ENCODE peak calls at places on chromosomes 1 and 21, in nine cellular contexts. One of them, this sample, is unnamed.

GRCh38 chr1:93255222-93256079 is 74.9 kb downstream of the CCDC18 start:
- DNase-seq in Panc1: no peak
- DNase-seq in Calu3: no peak
- DNase-seq in AG09319: peak; percentile 14
- DNase-seq in astrocyte of the spinal cord: peak; percentile 70
- DNase-seq in foreskin fibroblast: peak; percentile 71
- DNase-seq in bronchial epithelial cell: peak; percentile 57
- DNase-seq in lower lobe of right lung: no peak
- DNase-seq in heart right ventricle: no peak
- DNase-seq in this sample: peak; percentile 81

GRCh38 chr1:32485554-32486255 is 20.8 kb downstream of the ZBTB8B start:
- DNase-seq in lower lobe of right lung: no peak
- DNase-seq in Calu3: no peak
- DNase-seq in bronchial epithelial cell: no peak
- DNase-seq in heart right ventricle: no peak
- DNase-seq in foreskin fibroblast: no peak
- DNase-seq in Panc1: no peak
- DNase-seq in astrocyte of the spinal cord: no peak
- DNase-seq in AG09319: no peak
- DNase-seq in this sample: no peak

GRCh38 chr21:14273736-14274538 is 58.0 kb downstream of the RBM11 start:
- DNase-seq in astrocyte of the spinal cord: no peak
- DNase-seq in Calu3: peak; percentile 9
- DNase-seq in lower lobe of right lung: peak; percentile 83
- DNase-seq in AG09319: no peak
- DNase-seq in Panc1: no peak
- DNase-seq in foreskin fibroblast: no peak
- DNase-seq in heart right ventricle: peak; percentile 71
- DNase-seq in bronchial epithelial cell: peak; percentile 49
- DNase-seq in this sample: no peak

GRCh38 chr1:56798053-56798471 is 21.1 kb downstream of the FYB2 start:
- DNase-seq in heart right ventricle: no peak
- DNase-seq in bronchial epithelial cell: no peak
- DNase-seq in Panc1: no peak
- DNase-seq in lower lobe of right lung: no peak
- DNase-seq in astrocyte of the spinal cord: peak; percentile 51
- DNase-seq in AG09319: no peak
- DNase-seq in foreskin fibroblast: peak; percentile 23
- DNase-seq in Calu3: no peak
- DNase-seq in this sample: peak; percentile 60

GRCh38 chr1:171210355-171210754 is 25.3 kb downstream of the FMO2 start:
- DNase-seq in foreskin fibroblast: no peak
- DNase-seq in astrocyte of the spinal cord: no peak
- DNase-seq in heart right ventricle: no peak
- DNase-seq in Panc1: no peak
- DNase-seq in lower lobe of right lung: no peak
- DNase-seq in bronchial epithelial cell: no peak
- DNase-seq in AG09319: no peak
- DNase-seq in Calu3: no peak
- DNase-seq in this sample: no peak

GRCh38 chr1:30901798-30902652 is 6.5 kb downstream of the SDC3 start:
- DNase-seq in bronchial epithelial cell: no peak
- DNase-seq in heart right ventricle: peak; percentile 64
- DNase-seq in Calu3: no peak
- DNase-seq in AG09319: no peak
- DNase-seq in astrocyte of the spinal cord: no peak
- DNase-seq in foreskin fibroblast: no peak
- DNase-seq in lower lobe of right lung: no peak
- DNase-seq in Panc1: no peak
- DNase-seq in this sample: no peak

GRCh38 chr1:64240209-64240608 is 36.8 kb downstream of the UBE2U start:
- DNase-seq in Calu3: no peak
- DNase-seq in bronchial epithelial cell: no peak
- DNase-seq in heart right ventricle: no peak
- DNase-seq in astrocyte of the spinal cord: peak; percentile 37
- DNase-seq in Panc1: no peak
- DNase-seq in AG09319: no peak
- DNase-seq in foreskin fibroblast: peak; percentile 21
- DNase-seq in lower lobe of right lung: no peak
- DNase-seq in this sample: peak; percentile 9

GRCh38 chr1:169999357-169999756 is 75.1 kb downstream of the KIFAP3 start:
- DNase-seq in AG09319: peak; percentile 39
- DNase-seq in lower lobe of right lung: no peak
- DNase-seq in bronchial epithelial cell: peak; percentile 90
- DNase-seq in foreskin fibroblast: peak; percentile 88
- DNase-seq in Panc1: peak; percentile 17
- DNase-seq in Calu3: no peak
- DNase-seq in heart right ventricle: no peak
- DNase-seq in astrocyte of the spinal cord: peak; percentile 81
- DNase-seq in this sample: peak; percentile 96

GRCh38 chr1:69104859-69105258 is 462.9 kb upstream of the LRRC7 start:
- DNase-seq in bronchial epithelial cell: no peak
- DNase-seq in Panc1: no peak
- DNase-seq in astrocyte of the spinal cord: no peak
- DNase-seq in AG09319: no peak
- DNase-seq in foreskin fibroblast: no peak
- DNase-seq in Calu3: no peak
- DNase-seq in lower lobe of right lung: no peak
- DNase-seq in heart right ventricle: no peak
- DNase-seq in this sample: no peak

GRCh38 chr1:1597275-1597930 is 2.5 kb downstream of the FNDC10 start:
- DNase-seq in lower lobe of right lung: no peak
- DNase-seq in bronchial epithelial cell: no peak
- DNase-seq in Calu3: peak; percentile 24
- DNase-seq in AG09319: no peak
- DNase-seq in astrocyte of the spinal cord: no peak
- DNase-seq in foreskin fibroblast: no peak
- DNase-seq in heart right ventricle: no peak
- DNase-seq in Panc1: no peak
- DNase-seq in this sample: no peak

GRCh38 chr1:18099026-18099425 is 8.6 kb upstream of the IGSF21 start:
- DNase-seq in AG09319: no peak
- DNase-seq in foreskin fibroblast: no peak
- DNase-seq in Calu3: no peak
- DNase-seq in bronchial epithelial cell: no peak
- DNase-seq in lower lobe of right lung: no peak
- DNase-seq in Panc1: no peak
- DNase-seq in astrocyte of the spinal cord: no peak
- DNase-seq in heart right ventricle: no peak
- DNase-seq in this sample: no peak

GRCh38 chr1:53938136-53938830 is 7.2 kb downstream of the IFT25 start:
- DNase-seq in Panc1: no peak
- DNase-seq in AG09319: no peak
- DNase-seq in foreskin fibroblast: peak; percentile 41
- DNase-seq in Calu3: no peak
- DNase-seq in lower lobe of right lung: no peak
- DNase-seq in astrocyte of the spinal cord: peak; percentile 73
- DNase-seq in bronchial epithelial cell: peak; percentile 80
- DNase-seq in heart right ventricle: no peak
- DNase-seq in this sample: peak; percentile 54

GRCh38 chr1:173269490-173270230 is 62.5 kb upstream of the TNFSF4 start:
- DNase-seq in Panc1: no peak
- DNase-seq in bronchial epithelial cell: peak; percentile 86
- DNase-seq in heart right ventricle: no peak
- DNase-seq in AG09319: peak; percentile 74
- DNase-seq in astrocyte of the spinal cord: peak; percentile 86
- DNase-seq in Calu3: peak; percentile 41
- DNase-seq in foreskin fibroblast: peak; percentile 85
- DNase-seq in lower lobe of right lung: no peak
- DNase-seq in this sample: peak; percentile 90

GRCh38 chr1:203406446-203407045 is 55.6 kb upstream of the FMOD start:
- DNase-seq in lower lobe of right lung: no peak
- DNase-seq in foreskin fibroblast: no peak
- DNase-seq in Panc1: no peak
- DNase-seq in heart right ventricle: peak; percentile 59
- DNase-seq in astrocyte of the spinal cord: no peak
- DNase-seq in bronchial epithelial cell: no peak
- DNase-seq in AG09319: no peak
- DNase-seq in Calu3: no peak
- DNase-seq in this sample: no peak

GRCh38 chr1:156121441-156121840 is 6.9 kb downstream of the LMNA start:
- DNase-seq in AG09319: no peak
- DNase-seq in lower lobe of right lung: no peak
- DNase-seq in Calu3: no peak
- DNase-seq in Panc1: no peak
- DNase-seq in astrocyte of the spinal cord: no peak
- DNase-seq in foreskin fibroblast: no peak
- DNase-seq in heart right ventricle: no peak
- DNase-seq in bronchial epithelial cell: no peak
- DNase-seq in this sample: no peak

GRCh38 chr1:156118175-156118868 is 3.8 kb downstream of the LMNA start:
- DNase-seq in Calu3: peak; percentile 69
- DNase-seq in astrocyte of the spinal cord: no peak
- DNase-seq in heart right ventricle: peak; percentile 65
- DNase-seq in AG09319: no peak
- DNase-seq in Panc1: no peak
- DNase-seq in bronchial epithelial cell: peak; percentile 52
- DNase-seq in foreskin fibroblast: no peak
- DNase-seq in lower lobe of right lung: peak; percentile 72
- DNase-seq in this sample: no peak

GRCh38 chr1:156117414-156118174 is 3.1 kb downstream of the LMNA start:
- DNase-seq in lower lobe of right lung: no peak
- DNase-seq in Panc1: no peak
- DNase-seq in AG09319: no peak
- DNase-seq in heart right ventricle: no peak
- DNase-seq in astrocyte of the spinal cord: no peak
- DNase-seq in bronchial epithelial cell: no peak
- DNase-seq in Calu3: no peak
- DNase-seq in foreskin fibroblast: no peak
- DNase-seq in this sample: no peak

GRCh38 chr1:156120318-156120717 is 5.8 kb downstream of the LMNA start:
- DNase-seq in astrocyte of the spinal cord: no peak
- DNase-seq in bronchial epithelial cell: no peak
- DNase-seq in foreskin fibroblast: no peak
- DNase-seq in AG09319: no peak
- DNase-seq in heart right ventricle: no peak
- DNase-seq in Calu3: no peak
- DNase-seq in Panc1: no peak
- DNase-seq in lower lobe of right lung: no peak
- DNase-seq in this sample: no peak

DNA sequence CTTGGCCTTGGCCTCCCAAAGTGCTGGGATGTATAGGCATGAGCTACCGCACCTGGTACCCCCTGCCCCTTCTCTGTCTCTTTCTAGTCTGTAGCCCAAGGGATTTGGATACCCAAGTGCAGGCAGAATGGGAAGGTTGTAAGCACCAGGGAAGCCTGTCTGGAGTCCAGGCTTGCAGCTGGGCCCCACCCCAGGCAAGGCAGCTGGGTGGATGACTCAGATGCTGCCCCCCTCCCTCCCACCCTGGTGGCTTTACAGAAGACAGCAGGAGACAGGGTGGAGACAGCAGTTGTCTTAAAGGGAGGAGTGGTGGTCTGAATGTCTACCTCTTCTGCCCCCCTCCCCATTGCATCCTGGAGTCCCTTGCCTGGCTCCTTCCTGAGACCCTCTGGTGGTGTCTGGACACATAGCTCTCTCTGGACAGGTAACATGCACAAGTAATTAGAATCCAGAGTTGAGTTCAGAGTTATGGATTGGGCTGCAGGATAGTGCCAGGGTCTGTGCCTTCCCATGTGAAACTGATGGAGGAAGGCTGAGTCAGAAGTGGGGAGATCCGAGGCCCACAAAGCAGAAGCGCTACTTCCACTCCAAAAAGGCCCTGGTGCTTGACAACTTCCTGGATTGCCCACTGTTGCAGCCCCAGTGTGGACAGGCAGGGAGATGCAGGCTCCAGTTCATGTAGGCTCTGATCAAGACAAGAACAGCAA is 5.1 kb downstream of the LMNA start:
- DNase-seq in foreskin fibroblast: peak; percentile 70
- DNase-seq in lower lobe of right lung: no peak
- DNase-seq in AG09319: no peak
- DNase-seq in astrocyte of the spinal cord: peak; percentile 84
- DNase-seq in bronchial epithelial cell: peak; percentile 64
- DNase-seq in heart right ventricle: no peak
- DNase-seq in Calu3: peak; percentile 56
- DNase-seq in Panc1: no peak
- DNase-seq in this sample: no peak
- TF ChIP-seq CTCF in foreskin fibroblast: no peak
- TF ChIP-seq CTCF in lower lobe of right lung: no peak
- TF ChIP-seq CTCF in AG09319: no peak
- TF ChIP-seq CTCF in astrocyte of the spinal cord: no peak
- TF ChIP-seq CTCF in bronchial epithelial cell: no peak
- TF ChIP-seq CTCF in heart right ventricle: no peak
- TF ChIP-seq CTCF in Calu3: no peak
- TF ChIP-seq CTCF in Panc1: no peak
- TF ChIP-seq CTCF in this sample: peak; percentile 23

DNA sequence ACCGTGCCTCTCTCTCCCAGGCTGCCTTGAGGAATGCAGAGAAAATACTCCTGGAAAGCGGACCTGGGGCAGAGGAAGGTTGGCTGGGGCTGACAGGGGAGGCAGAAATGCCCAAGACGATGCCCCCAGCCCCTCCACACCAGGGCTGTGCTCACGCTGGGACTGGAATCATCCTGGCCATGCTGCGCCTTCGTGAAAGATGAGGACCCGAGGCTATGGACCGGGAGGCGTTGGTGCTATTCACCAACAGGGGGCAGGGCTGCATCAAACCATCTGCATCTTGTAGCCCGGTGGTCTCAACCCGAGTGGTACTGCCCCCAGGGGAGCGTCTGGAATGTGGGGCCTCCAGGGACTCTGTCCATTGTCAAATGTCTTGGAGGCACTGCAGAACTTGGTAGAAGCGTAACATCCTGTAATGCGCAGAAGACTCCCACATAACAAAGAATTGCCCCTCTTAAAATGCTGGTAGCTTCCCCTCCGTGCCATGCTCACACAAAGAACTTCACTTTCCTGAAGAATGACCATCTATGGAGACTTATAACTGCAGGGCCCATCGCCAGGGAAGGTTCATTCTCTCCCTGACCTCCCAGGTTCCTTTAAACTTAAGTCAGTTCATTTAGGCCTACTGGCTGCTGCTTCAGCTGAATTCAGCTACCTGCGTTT is 251.2 kb downstream of the RRAGC start:
- DNase-seq in astrocyte of the spinal cord: no peak
- DNase-seq in lower lobe of right lung: no peak
- DNase-seq in foreskin fibroblast: no peak
- DNase-seq in bronchial epithelial cell: no peak
- DNase-seq in heart right ventricle: peak; percentile 36
- DNase-seq in Calu3: peak; percentile 42
- DNase-seq in Panc1: no peak
- DNase-seq in AG09319: no peak
- DNase-seq in this sample: no peak
- TF ChIP-seq CTCF in astrocyte of the spinal cord: peak; percentile 47
- TF ChIP-seq CTCF in lower lobe of right lung: peak; percentile 37
- TF ChIP-seq CTCF in foreskin fibroblast: peak; percentile 35
- TF ChIP-seq CTCF in bronchial epithelial cell: peak; percentile 66
- TF ChIP-seq CTCF in heart right ventricle: no peak
- TF ChIP-seq CTCF in Calu3: peak; percentile 68
- TF ChIP-seq CTCF in Panc1: peak; percentile 67
- TF ChIP-seq CTCF in AG09319: peak; percentile 13
- TF ChIP-seq CTCF in this sample: peak; percentile 49

GRCh38 chr1:83857108-83857507 is 141.8 kb downstream of the TTLL7 start:
- DNase-seq in foreskin fibroblast: peak; percentile 33
- DNase-seq in heart right ventricle: no peak
- DNase-seq in Panc1: no peak
- DNase-seq in Calu3: no peak
- DNase-seq in astrocyte of the spinal cord: peak; percentile 31
- DNase-seq in AG09319: peak; percentile 10
- DNase-seq in lower lobe of right lung: no peak
- DNase-seq in bronchial epithelial cell: peak; percentile 25
- DNase-seq in this sample: peak; percentile 17
- TF ChIP-seq CTCF in foreskin fibroblast: peak; percentile 20
- TF ChIP-seq CTCF in heart right ventricle: no peak
- TF ChIP-seq CTCF in Panc1: peak; percentile 54
- TF ChIP-seq CTCF in Calu3: no peak
- TF ChIP-seq CTCF in astrocyte of the spinal cord: peak; percentile 28
- TF ChIP-seq CTCF in AG09319: peak; percentile 47
- TF ChIP-seq CTCF in lower lobe of right lung: no peak
- TF ChIP-seq CTCF in bronchial epithelial cell: no peak
- TF ChIP-seq CTCF in this sample: peak; percentile 49

GRCh38 chr1:6343506-6344405 is 49.8 kb downstream of the ACOT7 start:
- DNase-seq in AG09319: peak; percentile 49
- DNase-seq in foreskin fibroblast: peak; percentile 86
- DNase-seq in astrocyte of the spinal cord: peak; percentile 80
- DNase-seq in Panc1: peak; percentile 59
- DNase-seq in heart right ventricle: peak; percentile 61
- DNase-seq in bronchial epithelial cell: peak; percentile 99
- DNase-seq in Calu3: peak; percentile 79
- DNase-seq in lower lobe of right lung: peak; percentile 75
- DNase-seq in this sample: peak; percentile 88
- TF ChIP-seq CTCF in AG09319: peak; percentile 100
- TF ChIP-seq CTCF in foreskin fibroblast: peak; percentile 98
- TF ChIP-seq CTCF in astrocyte of the spinal cord: peak; percentile 98
- TF ChIP-seq CTCF in Panc1: peak; percentile 95
- TF ChIP-seq CTCF in heart right ventricle: peak; percentile 82
- TF ChIP-seq CTCF in bronchial epithelial cell: peak; percentile 94
- TF ChIP-seq CTCF in Calu3: peak; percentile 74
- TF ChIP-seq CTCF in lower lobe of right lung: peak; percentile 86
- TF ChIP-seq CTCF in this sample: peak; percentile 97